ENCODE peak calls at places on chromosomes 12 and 14, in six cellular contexts. One of them, this sample, is unnamed.

GRCh38 chr12:76080729-76081415 is 3.6 kb downstream of the NAP1L1 start:
- DNase-seq in cardiac fibroblast: no peak
- DNase-seq in WERI-Rb-1: peak
- DNase-seq in AG04450: no peak
- DNase-seq in stomach: no peak
- DNase-seq in astrocyte of the cerebellum: no peak
- DNase-seq in this sample: no peak

GRCh38 chr14:64971890-64972785 is at the start of gene RAB15:
- DNase-seq in WERI-Rb-1: peak
- DNase-seq in stomach: peak
- DNase-seq in astrocyte of the cerebellum: no peak
- DNase-seq in cardiac fibroblast: no peak
- DNase-seq in AG04450: no peak
- DNase-seq in this sample: no peak

GRCh38 chr12:64318605-64319004 is 72.0 kb downstream of the C12orf56 start:
- DNase-seq in WERI-Rb-1: no peak
- DNase-seq in astrocyte of the cerebellum: peak
- DNase-seq in stomach: no peak
- DNase-seq in AG04450: no peak
- DNase-seq in cardiac fibroblast: peak
- DNase-seq in this sample: no peak

GRCh38 chr12:51836012-51836832 is 12.3 kb downstream of the FIGNL2 start:
- DNase-seq in WERI-Rb-1: peak
- DNase-seq in cardiac fibroblast: no peak
- DNase-seq in astrocyte of the cerebellum: no peak
- DNase-seq in stomach: no peak
- DNase-seq in AG04450: no peak
- DNase-seq in this sample: no peak

GRCh38 chr14:43651896-43652295 is 855.2 kb downstream of the FSCB start:
- DNase-seq in stomach: no peak
- DNase-seq in astrocyte of the cerebellum: no peak
- DNase-seq in WERI-Rb-1: no peak
- DNase-seq in cardiac fibroblast: no peak
- DNase-seq in AG04450: no peak
- DNase-seq in this sample: no peak

GRCh38 chr12:121025442-121026226 is 9.3 kb upstream of the C12orf43 start:
- DNase-seq in astrocyte of the cerebellum: no peak
- DNase-seq in stomach: peak
- DNase-seq in WERI-Rb-1: no peak
- DNase-seq in AG04450: no peak
- DNase-seq in cardiac fibroblast: no peak
- DNase-seq in this sample: no peak

GRCh38 chr14:23513466-23514008 is 38.0 kb downstream of the ZFHX2 start:
- DNase-seq in WERI-Rb-1: no peak
- DNase-seq in cardiac fibroblast: no peak
- DNase-seq in stomach: no peak
- DNase-seq in astrocyte of the cerebellum: no peak
- DNase-seq in AG04450: no peak
- DNase-seq in this sample: no peak

GRCh38 chr12:44589697-44590096 is 286.4 kb downstream of the NELL2 start:
- DNase-seq in WERI-Rb-1: no peak
- DNase-seq in AG04450: no peak
- DNase-seq in cardiac fibroblast: no peak
- DNase-seq in astrocyte of the cerebellum: no peak
- DNase-seq in stomach: no peak
- DNase-seq in this sample: no peak

GRCh38 chr12:107277850-107278249 is 184.5 kb upstream of the CRY1 start:
- DNase-seq in stomach: no peak
- DNase-seq in WERI-Rb-1: no peak
- DNase-seq in astrocyte of the cerebellum: peak
- DNase-seq in cardiac fibroblast: peak
- DNase-seq in AG04450: peak
- DNase-seq in this sample: no peak

GRCh38 chr14:32481707-32482106 is 152.6 kb downstream of the AKAP6 start:
- DNase-seq in AG04450: no peak
- DNase-seq in WERI-Rb-1: no peak
- DNase-seq in astrocyte of the cerebellum: no peak
- DNase-seq in stomach: no peak
- DNase-seq in cardiac fibroblast: no peak
- DNase-seq in this sample: no peak

GRCh38 chr14:99137913-99138571 is 134.0 kb downstream of the BCL11B start:
- DNase-seq in AG04450: no peak
- DNase-seq in WERI-Rb-1: no peak
- DNase-seq in stomach: peak
- DNase-seq in cardiac fibroblast: no peak
- DNase-seq in astrocyte of the cerebellum: no peak
- DNase-seq in this sample: no peak

GRCh38 chr14:68659021-68659931 is 133.6 kb downstream of the ZFP36L1 start:
- DNase-seq in cardiac fibroblast: no peak
- DNase-seq in astrocyte of the cerebellum: no peak
- DNase-seq in WERI-Rb-1: peak
- DNase-seq in stomach: no peak
- DNase-seq in AG04450: no peak
- DNase-seq in this sample: no peak

GRCh38 chr12:6850796-6851152 is 312 bp downstream of the CDCA3 start:
- DNase-seq in WERI-Rb-1: no peak
- DNase-seq in astrocyte of the cerebellum: no peak
- DNase-seq in cardiac fibroblast: no peak
- DNase-seq in stomach: no peak
- DNase-seq in AG04450: no peak
- DNase-seq in this sample: no peak

GRCh38 chr12:66964629-66965028 is 285.8 kb upstream of the GRIP1 start:
- DNase-seq in astrocyte of the cerebellum: peak
- DNase-seq in cardiac fibroblast: no peak
- DNase-seq in WERI-Rb-1: no peak
- DNase-seq in stomach: no peak
- DNase-seq in AG04450: no peak
- DNase-seq in this sample: no peak

GRCh38 chr12:78951746-78952532 is 87.4 kb downstream of the SYT1 start:
- DNase-seq in AG04450: no peak
- DNase-seq in stomach: no peak
- DNase-seq in astrocyte of the cerebellum: no peak
- DNase-seq in cardiac fibroblast: peak
- DNase-seq in WERI-Rb-1: peak
- DNase-seq in this sample: no peak

GRCh38 chr12:105106621-105107020 is 910 bp upstream of the WASHC4 start:
- DNase-seq in AG04450: no peak
- DNase-seq in astrocyte of the cerebellum: no peak
- DNase-seq in WERI-Rb-1: no peak
- DNase-seq in stomach: no peak
- DNase-seq in cardiac fibroblast: no peak
- DNase-seq in this sample: no peak

GRCh38 chr14:60064491-60065072 is 27.1 kb upstream of the PCNX4 start:
- DNase-seq in stomach: no peak
- DNase-seq in astrocyte of the cerebellum: peak
- DNase-seq in AG04450: peak
- DNase-seq in WERI-Rb-1: no peak
- DNase-seq in cardiac fibroblast: peak
- DNase-seq in this sample: no peak

GRCh38 chr12:119011231-119011630 is 29.9 kb downstream of the SRRM4 start:
- DNase-seq in stomach: no peak
- DNase-seq in astrocyte of the cerebellum: no peak
- DNase-seq in WERI-Rb-1: peak
- DNase-seq in AG04450: no peak
- DNase-seq in cardiac fibroblast: no peak
- DNase-seq in this sample: no peak

GRCh38 chr12:44876554-44877275 is 600 bp upstream of the NELL2 start:
- DNase-seq in AG04450: no peak
- DNase-seq in WERI-Rb-1: peak
- DNase-seq in cardiac fibroblast: peak
- DNase-seq in stomach: no peak
- DNase-seq in astrocyte of the cerebellum: no peak
- DNase-seq in this sample: no peak

GRCh38 chr12:54197037-54197909 is 8.5 kb upstream of the SMUG1 start:
- DNase-seq in stomach: no peak
- DNase-seq in astrocyte of the cerebellum: no peak
- DNase-seq in AG04450: no peak
- DNase-seq in cardiac fibroblast: peak
- DNase-seq in WERI-Rb-1: no peak
- DNase-seq in this sample: no peak

GRCh38 chr12:71216725-71217579 is 59.2 kb upstream of the TSPAN8 start:
- DNase-seq in astrocyte of the cerebellum: no peak
- DNase-seq in stomach: peak
- DNase-seq in cardiac fibroblast: peak
- DNase-seq in WERI-Rb-1: peak
- DNase-seq in AG04450: no peak
- DNase-seq in this sample: no peak

GRCh38 chr14:90513151-90514014 is 116.6 kb downstream of the CALM1 start:
- DNase-seq in AG04450: no peak
- DNase-seq in stomach: peak
- DNase-seq in cardiac fibroblast: no peak
- DNase-seq in WERI-Rb-1: no peak
- DNase-seq in astrocyte of the cerebellum: no peak
- DNase-seq in this sample: no peak

GRCh38 chr12:101859664-101860607 is 17.4 kb upstream of the DRAM1 start:
- DNase-seq in stomach: no peak
- DNase-seq in WERI-Rb-1: no peak
- DNase-seq in AG04450: no peak
- DNase-seq in cardiac fibroblast: peak
- DNase-seq in astrocyte of the cerebellum: no peak
- DNase-seq in this sample: no peak

GRCh38 chr14:104116544-104117340 is 21.6 kb upstream of the KIF26A start:
- DNase-seq in stomach: peak
- DNase-seq in WERI-Rb-1: peak
- DNase-seq in cardiac fibroblast: no peak
- DNase-seq in astrocyte of the cerebellum: no peak
- DNase-seq in AG04450: no peak
- DNase-seq in this sample: no peak
- H3K4me3 ChIP-seq in stomach: peak
- H3K4me3 ChIP-seq in WERI-Rb-1: peak
- H3K4me3 ChIP-seq in cardiac fibroblast: peak
- H3K4me3 ChIP-seq in astrocyte of the cerebellum: no peak
- H3K4me3 ChIP-seq in AG04450: no peak
- H3K4me3 ChIP-seq in this sample: no peak

GRCh38 chr12:68070957-68071356 is 81.7 kb downstream of the IFNG-AS1 start:
- DNase-seq in WERI-Rb-1: no peak
- DNase-seq in cardiac fibroblast: no peak
- DNase-seq in stomach: no peak
- DNase-seq in AG04450: no peak
- DNase-seq in astrocyte of the cerebellum: no peak
- DNase-seq in this sample: no peak

GRCh38 chr12:68065163-68065562 is 75.9 kb downstream of the IFNG-AS1 start:
- DNase-seq in astrocyte of the cerebellum: no peak
- DNase-seq in cardiac fibroblast: no peak
- DNase-seq in stomach: no peak
- DNase-seq in AG04450: no peak
- DNase-seq in WERI-Rb-1: no peak
- DNase-seq in this sample: no peak

GRCh38 chr12:68069276-68069675 is 80.0 kb downstream of the IFNG-AS1 start:
- DNase-seq in WERI-Rb-1: no peak
- DNase-seq in stomach: no peak
- DNase-seq in astrocyte of the cerebellum: no peak
- DNase-seq in AG04450: no peak
- DNase-seq in cardiac fibroblast: no peak
- DNase-seq in this sample: no peak

GRCh38 chr12:68065687-68066086 is 76.4 kb downstream of the IFNG-AS1 start:
- DNase-seq in cardiac fibroblast: no peak
- DNase-seq in AG04450: no peak
- DNase-seq in stomach: no peak
- DNase-seq in WERI-Rb-1: no peak
- DNase-seq in astrocyte of the cerebellum: no peak
- DNase-seq in this sample: no peak

GRCh38 chr12:68067762-68068376 is 78.6 kb downstream of the IFNG-AS1 start:
- DNase-seq in stomach: no peak
- DNase-seq in astrocyte of the cerebellum: no peak
- DNase-seq in WERI-Rb-1: no peak
- DNase-seq in cardiac fibroblast: peak
- DNase-seq in AG04450: no peak
- DNase-seq in this sample: no peak
- TF ChIP-seq CTCF in stomach: no peak
- TF ChIP-seq CTCF in astrocyte of the cerebellum: peak
- TF ChIP-seq CTCF in WERI-Rb-1: peak
- TF ChIP-seq CTCF in cardiac fibroblast: peak
- TF ChIP-seq CTCF in AG04450: peak
- TF ChIP-seq CTCF in this sample: peak

GRCh38 chr12:57459055-57459749 is 383 bp upstream of the GLI1 start:
- DNase-seq in AG04450: peak
- DNase-seq in WERI-Rb-1: peak
- DNase-seq in cardiac fibroblast: peak
- DNase-seq in stomach: peak
- DNase-seq in astrocyte of the cerebellum: peak
- DNase-seq in this sample: peak

GRCh38 chr12:57459750-57460400 is at the start of gene GLI1:
- DNase-seq in stomach: no peak
- DNase-seq in cardiac fibroblast: no peak
- DNase-seq in astrocyte of the cerebellum: peak
- DNase-seq in WERI-Rb-1: no peak
- DNase-seq in AG04450: no peak
- DNase-seq in this sample: no peak

GRCh38 chr12:57461904-57462306 is 2.3 kb downstream of the GLI1 start:
- DNase-seq in AG04450: no peak
- DNase-seq in stomach: no peak
- DNase-seq in cardiac fibroblast: no peak
- DNase-seq in astrocyte of the cerebellum: no peak
- DNase-seq in WERI-Rb-1: no peak
- DNase-seq in this sample: no peak

GRCh38 chr12:57461326-57461903 is 1.8 kb downstream of the GLI1 start:
- DNase-seq in AG04450: no peak
- DNase-seq in WERI-Rb-1: peak
- DNase-seq in cardiac fibroblast: peak
- DNase-seq in stomach: peak
- DNase-seq in astrocyte of the cerebellum: no peak
- DNase-seq in this sample: no peak

GRCh38 chr12:57460457-57461325 is 1.1 kb downstream of the GLI1 start:
- DNase-seq in cardiac fibroblast: no peak
- DNase-seq in AG04450: no peak
- DNase-seq in astrocyte of the cerebellum: no peak
- DNase-seq in WERI-Rb-1: no peak
- DNase-seq in stomach: no peak
- DNase-seq in this sample: no peak
- H3K4me3 ChIP-seq in cardiac fibroblast: peak
- H3K4me3 ChIP-seq in AG04450: peak
- H3K4me3 ChIP-seq in astrocyte of the cerebellum: peak
- H3K4me3 ChIP-seq in WERI-Rb-1: peak
- H3K4me3 ChIP-seq in stomach: peak
- H3K4me3 ChIP-seq in this sample: peak

GRCh38 chr14:104729835-104730181 is 5.8 kb downstream of the ADSS1 start:
- DNase-seq in cardiac fibroblast: no peak
- DNase-seq in AG04450: no peak
- DNase-seq in WERI-Rb-1: no peak
- DNase-seq in astrocyte of the cerebellum: no peak
- DNase-seq in stomach: no peak
- DNase-seq in this sample: no peak

GRCh38 chr14:104732355-104732804 is 8.4 kb downstream of the ADSS1 start:
- DNase-seq in astrocyte of the cerebellum: no peak
- DNase-seq in cardiac fibroblast: no peak
- DNase-seq in AG04450: no peak
- DNase-seq in WERI-Rb-1: no peak
- DNase-seq in stomach: peak
- DNase-seq in this sample: no peak

GRCh38 chr14:104731925-104732294 is 7.9 kb downstream of the ADSS1 start:
- DNase-seq in stomach: no peak
- DNase-seq in astrocyte of the cerebellum: no peak
- DNase-seq in cardiac fibroblast: no peak
- DNase-seq in WERI-Rb-1: no peak
- DNase-seq in AG04450: no peak
- DNase-seq in this sample: no peak

GRCh38 chr14:104730504-104730903 is 6.5 kb downstream of the ADSS1 start:
- DNase-seq in AG04450: no peak
- DNase-seq in astrocyte of the cerebellum: no peak
- DNase-seq in stomach: no peak
- DNase-seq in cardiac fibroblast: no peak
- DNase-seq in WERI-Rb-1: no peak
- DNase-seq in this sample: no peak

GRCh38 chr14:104731249-104731924 is 7.4 kb downstream of the ADSS1 start:
- DNase-seq in astrocyte of the cerebellum: no peak
- DNase-seq in WERI-Rb-1: peak
- DNase-seq in stomach: no peak
- DNase-seq in cardiac fibroblast: no peak
- DNase-seq in AG04450: no peak
- DNase-seq in this sample: no peak
- TF ChIP-seq CTCF in astrocyte of the cerebellum: peak
- TF ChIP-seq CTCF in WERI-Rb-1: peak
- TF ChIP-seq CTCF in stomach: no peak
- TF ChIP-seq CTCF in cardiac fibroblast: peak
- TF ChIP-seq CTCF in AG04450: peak
- TF ChIP-seq CTCF in this sample: peak

This sample was measured in HFF-Myc.